ENCODE peak calls at places on chromosome 7, in ten cellular contexts. W, B, R, J, P, F, I, Z, T and V are unnamed samples.

GRCh38 chr7:116689787-116690186 is 17.8 kb downstream of the MET start:
- DNase-seq in W (no peak), B (no peak), R (no peak), J (no peak), P (peak; percentile 24), F (no peak), I (no peak), Z (no peak), T (no peak), V (no peak)

GRCh38 chr7:68207676-68208075 is 1211.0 kb downstream of the TYW1 start:
- DNase-seq in W (no peak), B (no peak), R (no peak), J (no peak), P (no peak), F (no peak), I (no peak), Z (no peak), T (no peak), V (no peak)

GRCh38 chr7:155226261-155227003 is 71.2 kb upstream of the INSIG1 start:
- DNase-seq in W (no peak), B (no peak), R (no peak), J (no peak), P (no peak), F (no peak), I (no peak), Z (no peak), T (no peak), V (no peak)

GRCh38 chr7:78472519-78472918 is 673.9 kb downstream of the PHTF2 start:
- DNase-seq in W (no peak), B (peak; percentile 25), R (no peak), J (no peak), P (no peak), F (no peak), I (no peak), Z (no peak), T (no peak), V (no peak)

GRCh38 chr7:47571355-47572100 is 10.4 kb downstream of the TNS3 start:
- DNase-seq in W (no peak), B (peak; percentile 54), R (no peak), J (peak; percentile 30), P (peak; percentile 91), F (no peak), I (peak; percentile 42), Z (no peak), T (no peak), V (peak; percentile 36)

GRCh38 chr7:91800389-91800788 is 80.1 kb downstream of the MTERF1 start:
- DNase-seq in W (no peak), B (no peak), R (no peak), J (no peak), P (no peak), F (no peak), I (no peak), Z (no peak), T (no peak), V (no peak)

GRCh38 chr7:71131256-71131752 is 640 bp upstream of the GALNT17 start:
- DNase-seq in W (no peak), B (peak; percentile 79), R (no peak), J (no peak), P (no peak), F (no peak), I (no peak), Z (no peak), T (no peak), V (no peak)

GRCh38 chr7:124162667-124163066 is 129.8 kb upstream of the TMEM229A start:
- DNase-seq in W (no peak), B (no peak), R (no peak), J (no peak), P (no peak), F (no peak), I (no peak), Z (no peak), T (no peak), V (no peak)

GRCh38 chr7:24827027-24827426 is 69.8 kb upstream of the GSDME start:
- DNase-seq in W (no peak), B (no peak), R (no peak), J (no peak), P (no peak), F (no peak), I (no peak), Z (no peak), T (peak; percentile 29), V (no peak)

GRCh38 chr7:3270362-3270761 is 30.7 kb upstream of the SDK1 start:
- DNase-seq in W (no peak), B (no peak), R (no peak), J (no peak), P (no peak), F (no peak), I (no peak), Z (no peak), T (no peak), V (no peak)

GRCh38 chr7:50303894-50304157 is 690 bp upstream of the IKZF1 start:
- DNase-seq in W (no peak), B (no peak), R (no peak), J (no peak), P (no peak), F (no peak), I (no peak), Z (no peak), T (no peak), V (no peak)

GRCh38 chr7:28808786-28809533 is 149.2 kb downstream of the TRIL start:
- DNase-seq in W (no peak), B (no peak), R (no peak), J (no peak), P (no peak), F (no peak), I (no peak), Z (no peak), T (no peak), V (no peak)

GRCh38 chr7:18890885-18891621 is 226.4 kb downstream of the TWIST1 start:
- DNase-seq in W (no peak), B (no peak), R (no peak), J (no peak), P (peak; percentile 25), F (no peak), I (no peak), Z (no peak), T (no peak), V (no peak)

GRCh38 chr7:8232999-8233847 is 28.7 kb downstream of the ICA1 start:
- DNase-seq in W (no peak), B (no peak), R (no peak), J (no peak), P (no peak), F (no peak), I (no peak), Z (no peak), T (no peak), V (no peak)

GRCh38 chr7:82158327-82158726 is 285.2 kb downstream of the CACNA2D1 start:
- DNase-seq in W (no peak), B (no peak), R (no peak), J (no peak), P (no peak), F (no peak), I (no peak), Z (no peak), T (no peak), V (no peak)

GRCh38 chr7:138980575-138981285 is 459 bp downstream of the KIAA1549 start:
- DNase-seq in W (peak; percentile 1), B (no peak), R (no peak), J (no peak), P (peak; percentile 12), F (no peak), I (no peak), Z (no peak), T (no peak), V (no peak)

GRCh38 chr7:143258830-143259229 is 4.4 kb upstream of the GSTK1 start:
- DNase-seq in W (no peak), B (no peak), R (no peak), J (no peak), P (no peak), F (no peak), I (no peak), Z (no peak), T (peak; percentile 50), V (no peak)

GRCh38 chr7:129702316-129702715 is 90.8 kb downstream of the NRF1 start:
- DNase-seq in W (no peak), B (no peak), R (no peak), J (no peak), P (no peak), F (no peak), I (no peak), Z (no peak), T (no peak), V (no peak)

GRCh38 chr7:54672519-54672918 is 86.5 kb downstream of the SEC61G start:
- DNase-seq in W (no peak), B (no peak), R (no peak), J (no peak), P (no peak), F (no peak), I (no peak), Z (no peak), T (no peak), V (no peak)

GRCh38 chr7:116265881-116266280 is 55.5 kb downstream of the TES start:
- DNase-seq in W (no peak), B (no peak), R (no peak), J (no peak), P (no peak), F (no peak), I (no peak), Z (no peak), T (no peak), V (no peak)

GRCh38 chr7:85829817-85830432 is 643.1 kb upstream of the SEMA3D start:
- DNase-seq in W (no peak), B (no peak), R (no peak), J (no peak), P (no peak), F (no peak), I (no peak), Z (no peak), T (no peak), V (no peak)

GRCh38 chr7:7251742-7252141 is 69.4 kb downstream of the C1GALT1 start:
- DNase-seq in W (no peak), B (no peak), R (no peak), J (no peak), P (no peak), F (no peak), I (no peak), Z (no peak), T (no peak), V (no peak)

GRCh38 chr7:104156842-104157277 is 51.0 kb downstream of the ORC5 start:
- DNase-seq in W (no peak), B (peak; percentile 37), R (no peak), J (no peak), P (peak; percentile 58), F (no peak), I (no peak), Z (no peak), T (no peak), V (no peak)

GRCh38 chr7:108528183-108528712 is 2.3 kb upstream of the PNPLA8 start:
- DNase-seq in W (no peak), B (no peak), R (no peak), J (no peak), P (no peak), F (no peak), I (no peak), Z (no peak), T (no peak), V (no peak)

GRCh38 chr7:151115121-151115835 is 29.0 kb downstream of the AGAP3 start:
- DNase-seq in W (peak; percentile 44), B (no peak), R (no peak), J (no peak), P (peak; percentile 73), F (peak; percentile 24), I (no peak), Z (no peak), T (peak; percentile 28), V (no peak)

GRCh38 chr7:108015740-108016139 is 12.8 kb upstream of the LAMB1 start:
- DNase-seq in W (no peak), B (no peak), R (no peak), J (no peak), P (peak; percentile 77), F (no peak), I (no peak), Z (no peak), T (no peak), V (peak; percentile 68)

GRCh38 chr7:13198741-13199140 is 511.3 kb downstream of the ARL4A start:
- DNase-seq in W (no peak), B (no peak), R (no peak), J (no peak), P (no peak), F (no peak), I (no peak), Z (no peak), T (no peak), V (no peak)

GRCh38 chr7:26436996-26437547 is 145.4 kb downstream of the SNX10 start:
- DNase-seq in W (no peak), B (no peak), R (no peak), J (no peak), P (no peak), F (no peak), I (no peak), Z (no peak), T (no peak), V (no peak)